ENCODE peak calls at places on chromosomes 7 and 10, in five cellular contexts. A is body of pancreas, M is transverse colon, B is neural progenitor cell, W is psoas muscle. L is an unnamed sample.
A peak's percentile ranks its signal among the peaks of the same experiment; 100 is the strongest.

GRCh38 chr7:20301311-20301939 is 29.3 kb upstream of the ITGB8 start:
- DNase-seq in M (no peak), W (no peak), B (no peak), A (no peak), L (no peak)

GRCh38 chr10:75924309-75924920 is 493.0 kb downstream of the LRMDA start:
- DNase-seq in A (no peak), M (no peak), W (no peak), B (peak; percentile 36), L (no peak)

GRCh38 chr7:153331427-153331826 is 571.9 kb downstream of the ACTR3B start:
- DNase-seq in B (no peak), M (no peak), A (no peak), W (no peak), L (no peak)

GRCh38 chr7:73718905-73719805 is at the start of gene STX1A:
- DNase-seq in W (peak; percentile 86), B (peak; percentile 92), M (peak; percentile 76), A (peak; percentile 79), L (peak; percentile 95)

GRCh38 chr10:119754085-119754484 is 28.2 kb downstream of the INPP5F start:
- DNase-seq in B (no peak), A (peak; percentile 43), M (no peak), W (no peak), L (no peak)

GRCh38 chr10:5573968-5574641 is 49.3 kb downstream of the CALML3 start:
- DNase-seq in A (no peak), B (no peak), M (no peak), W (peak; percentile 57), L (no peak)

GRCh38 chr7:100435401-100436304 is 644 bp downstream of the PPP1R35 start:
- DNase-seq in B (peak; percentile 63), M (peak; percentile 64), W (peak; percentile 66), A (peak; percentile 62), L (peak; percentile 93)

GRCh38 chr10:119651514-119652327 is 541 bp downstream of the BAG3 start:
- DNase-seq in B (peak; percentile 66), W (peak; percentile 61), M (peak; percentile 26), A (peak; percentile 30), L (no peak)

GRCh38 chr10:43040482-43041256 is 36.2 kb upstream of the RET start:
- DNase-seq in W (no peak), A (no peak), B (no peak), M (no peak), L (peak; percentile 14)

GRCh38 chr10:7756360-7756992 is 31.3 kb downstream of the KIN start:
- DNase-seq in M (peak; percentile 20), A (peak; percentile 45), B (peak; percentile 39), W (no peak), L (no peak)

GRCh38 chr10:91552706-91553105 is 80.2 kb downstream of the PPP1R3C start:
- DNase-seq in B (peak; percentile 39), W (no peak), M (no peak), A (peak; percentile 77), L (peak; percentile 10)

GRCh38 chr10:91891285-91892001 is 17.8 kb downstream of the FGFBP3 start:
- DNase-seq in A (no peak), M (no peak), W (no peak), B (no peak), L (no peak)

GRCh38 chr7:129882531-129882930 is 70.2 kb downstream of the UBE2H start:
- DNase-seq in W (no peak), A (no peak), B (no peak), M (no peak), L (no peak)

GRCh38 chr7:130996841-130997231 is 262.8 kb upstream of the KLF14 start:
- DNase-seq in A (peak; percentile 82), M (peak; percentile 81), W (no peak), B (no peak), L (peak; percentile 53)

GRCh38 chr10:70458329-70459060 is 17.0 kb upstream of the NODAL start:
- DNase-seq in W (peak; percentile 91), A (peak; percentile 89), M (peak; percentile 67), B (peak; percentile 72), L (peak; percentile 66)

GRCh38 chr7:134016223-134016941 is 110.8 kb upstream of the LRGUK start:
- DNase-seq in B (peak; percentile 51), M (peak; percentile 16), A (peak; percentile 29), W (no peak), L (no peak)

GRCh38 chr7:150325110-150325611 is 1.8 kb upstream of the ACTR3C start:
- DNase-seq in W (peak; percentile 61), A (no peak), B (no peak), M (no peak), L (peak; percentile 80)

GRCh38 chr7:45625714-45626440 is 51.7 kb downstream of the ADCY1 start:
- DNase-seq in B (no peak), M (no peak), W (no peak), A (no peak), L (no peak)

GRCh38 chr7:5406957-5407930 is 16.4 kb downstream of the TNRC18 start:
- DNase-seq in W (no peak), A (no peak), M (no peak), B (peak; percentile 50), L (no peak)

GRCh38 chr10:47076949-47077348 is 165.7 kb downstream of the PTPN20 start:
- DNase-seq in M (no peak), A (no peak), W (no peak), B (no peak), L (no peak)

GRCh38 chr7:132480534-132480933 is 95.7 kb downstream of the PLXNA4 start:
- DNase-seq in W (peak; percentile 59), M (no peak), A (no peak), B (no peak), L (no peak)

GRCh38 chr7:111184960-111185359 is 94.0 kb downstream of the LRRN3 start:
- DNase-seq in A (no peak), M (no peak), W (no peak), B (no peak), L (no peak)
- H3K4me3 ChIP-seq in A (no peak overlapping the region), M (no peak overlapping the region), W (no peak overlapping the region), B (no peak overlapping the region), L (no peak overlapping the region)

GRCh38 chr10:69090687-69091450 is 3.0 kb downstream of the SRGN start:
- DNase-seq in W (no peak), M (no peak), A (no peak), B (no peak), L (no peak)
- H3K4me1 ChIP-seq in W (peaks cover 5% of the 10 kb centered on the region), M (no peaks in the 10 kb centered on the region), A (peaks cover 5% of the 10 kb centered on the region), B (peaks cover 5% of the 10 kb centered on the region), L (peaks cover 53% of the 10 kb centered on the region)

DNA sequence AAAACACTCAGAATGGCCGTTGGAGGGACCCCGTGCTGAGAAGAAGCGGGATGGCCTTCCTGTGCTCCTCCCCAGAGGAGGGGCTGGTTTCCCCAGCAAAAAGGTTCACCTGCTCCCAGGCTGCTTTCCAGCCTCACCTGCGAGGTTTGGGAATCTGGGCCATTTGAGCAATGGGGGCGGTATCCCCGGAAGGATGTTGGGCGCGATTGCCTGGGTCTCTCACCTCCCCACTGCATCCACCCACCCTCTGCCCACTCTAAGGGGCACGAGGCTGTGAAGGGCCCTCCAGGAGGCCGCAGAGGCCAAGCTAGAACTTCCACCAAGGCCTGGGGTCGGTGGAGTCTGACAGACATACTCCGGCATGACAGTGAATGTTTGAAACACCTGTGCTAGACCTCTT is 147.6 kb downstream of the PAXIP1 start:
- DNase-seq in A (no peak), M (no peak), W (no peak), B (no peak), L (no peak)
- H3K4me3 ChIP-seq in A (no peak overlapping the region), M (no peak overlapping the region), W (no peak overlapping the region), B (no peak overlapping the region), L (no peak overlapping the region)

DNA sequence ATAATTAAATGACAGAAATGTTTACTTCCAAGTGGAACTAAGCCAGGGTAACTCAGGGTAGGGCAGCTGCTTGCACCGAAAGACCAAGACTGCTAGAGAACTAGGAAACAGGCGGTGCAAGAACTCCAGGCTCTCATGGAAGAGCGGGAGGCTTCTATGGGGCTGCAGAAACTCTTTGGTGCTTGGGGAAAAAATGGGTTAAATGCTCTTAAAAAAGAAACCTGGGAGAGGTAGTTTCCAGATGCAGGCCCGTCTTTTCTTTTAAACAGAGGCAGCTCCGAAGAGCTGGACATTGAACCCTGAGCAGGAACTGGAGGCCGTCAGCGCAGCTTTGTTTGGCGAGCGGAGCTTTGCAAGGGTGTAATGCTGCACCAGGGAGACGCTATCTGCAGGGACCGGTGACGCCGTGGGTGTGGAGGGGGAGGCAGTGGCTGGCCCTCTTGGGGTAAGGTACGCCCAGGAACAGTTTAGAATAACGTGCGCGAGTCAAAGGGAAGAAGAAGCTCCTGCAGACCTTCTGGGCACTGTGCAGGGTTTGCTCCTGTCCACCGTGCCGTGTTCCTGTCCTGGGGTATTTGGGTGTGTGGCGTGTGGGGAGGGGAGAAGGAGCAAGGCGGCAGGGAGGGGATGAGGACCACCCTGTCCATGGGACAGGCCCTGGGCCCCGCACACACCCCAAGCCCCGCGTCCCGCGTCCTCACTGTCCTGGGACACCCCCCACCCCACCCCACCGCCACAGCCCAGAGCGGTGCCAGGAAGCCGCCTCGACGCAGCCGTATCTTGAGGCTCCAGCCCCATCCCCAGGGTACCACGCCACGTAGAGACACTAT is 59.0 kb downstream of the EGFR start:
- DNase-seq in A (peak; percentile 68), W (no peak), B (no peak), M (peak; percentile 93), L (peak; percentile 77)
- H3K4me1 ChIP-seq in A (peaks cover 84% of the 10 kb centered on the region), W (peaks cover 69% of the 10 kb centered on the region), B (peaks cover 6% of the 10 kb centered on the region), M (peaks cover 86% of the 10 kb centered on the region), L (peaks cover 68% of the 10 kb centered on the region)

GRCh38 chr10:102230861-102231356 is 4.8 kb downstream of the ELOVL3 start:
- DNase-seq in M (peak; percentile 48), A (peak; percentile 42), W (peak; percentile 58), B (peak; percentile 87), L (peak; percentile 91)
- H3K4me3 ChIP-seq in M (peak overlapping the region; percentile 49), A (peak overlapping the region; percentile 0), W (peak overlapping the region; percentile 60), B (peak overlapping the region; percentile 54), L (peak overlapping the region; percentile 59)

GRCh38 chr10:44975487-44976331 is 2.9 kb downstream of the DEPP1 start:
- DNase-seq in B (peak; percentile 42), M (peak; percentile 51), A (peak; percentile 93), W (peak; percentile 66), L (no peak)
- H3K4me1 ChIP-seq in B (peaks cover 40% of the 10 kb centered on the region), M (peaks cover 19% of the 10 kb centered on the region), A (peaks cover 68% of the 10 kb centered on the region), W (peaks cover 56% of the 10 kb centered on the region), L (peaks cover 67% of the 10 kb centered on the region)

DNA sequence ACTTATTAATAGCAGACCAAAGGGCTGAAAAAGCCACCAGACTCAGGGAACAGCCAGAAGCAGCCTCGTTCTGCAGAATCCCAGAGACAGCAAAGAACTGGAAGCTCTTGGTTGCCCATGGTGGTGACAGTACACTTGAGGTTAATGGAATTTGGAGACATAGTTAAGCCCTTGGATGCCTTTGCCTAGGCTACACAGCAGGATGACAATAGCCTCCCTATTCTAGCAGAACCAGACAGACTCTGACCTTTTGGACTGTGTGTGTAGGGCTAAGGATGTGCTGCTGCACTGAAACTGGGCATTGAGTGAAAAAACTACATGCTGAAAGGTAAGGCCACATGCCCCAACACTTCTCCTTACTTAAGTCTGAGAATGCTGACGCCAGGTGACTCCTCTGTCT is 22.7 kb downstream of the OTUD1 start:
- DNase-seq in A (no peak), B (peak; percentile 7), W (no peak), M (no peak), L (no peak)
- H3K4me3 ChIP-seq in A (no peak overlapping the region), B (no peak overlapping the region), W (no peak overlapping the region), M (no peak overlapping the region), L (no peak overlapping the region)

GRCh38 chr7:27151945-27152815 is at the start of gene HOXA3:
- DNase-seq in W (peak; percentile 83), M (peak; percentile 84), B (no peak), A (peak; percentile 16), L (no peak)
- H3K4me1 ChIP-seq in W (peaks cover 26% of the 10 kb centered on the region), M (peaks cover 21% of the 10 kb centered on the region), B (no peaks in the 10 kb centered on the region), A (peaks cover 46% of the 10 kb centered on the region), L (peaks cover 46% of the 10 kb centered on the region)

GRCh38 chr7:155373359-155374273 is 75.9 kb downstream of the INSIG1 start:
- DNase-seq in W (no peak), B (peak; percentile 55), A (no peak), M (no peak), L (peak; percentile 83)
- H3K4me3 ChIP-seq in W (peak overlapping the region; percentile 54), B (no peak overlapping the region), A (peak overlapping the region; percentile 5), M (peak overlapping the region; percentile 6), L (peak overlapping the region; percentile 9)